ENCODE peak calls at places on chromosome 18, in eight cellular contexts. O is OCI-LY7, B is psoas muscle, T is endodermal cell, Q is GM23338, E is spleen, S is mesenchymal stem cell, Y is right atrium auricular region. H is an unnamed sample.

GRCh38 chr18:50651334-50651733 is 91.4 kb downstream of the MAPK4 start:
- DNase-seq in Q (no peak), T (no peak), Y (no peak), B (no peak), E (no peak), O (no peak), S (no peak), H (no peak)

GRCh38 chr18:33020877-33021276 is 248.1 kb upstream of the KLHL14 start:
- DNase-seq in B (no peak), E (no peak), Y (no peak), T (no peak), O (peak), Q (no peak), S (no peak), H (no peak)

GRCh38 chr18:74476154-74476553 is 19.0 kb upstream of the DIPK1C start:
- DNase-seq in B (no peak), Y (no peak), O (no peak), T (peak), Q (peak), E (no peak), S (peak), H (peak)

GRCh38 chr18:79588131-79588635 is 91.4 kb upstream of the CTDP1 start:
- DNase-seq in S (no peak), T (no peak), Q (no peak), E (peak), Y (no peak), B (no peak), O (no peak), H (no peak)

GRCh38 chr18:79563949-79564348 is 115.7 kb upstream of the CTDP1 start:
- DNase-seq in E (no peak), Q (no peak), O (no peak), T (no peak), Y (no peak), S (no peak), B (no peak), H (no peak)

GRCh38 chr18:58009166-58009565 is 34.9 kb upstream of the NEDD4L start:
- DNase-seq in B (no peak), S (no peak), E (no peak), Q (no peak), Y (no peak), T (no peak), O (no peak), H (no peak)

GRCh38 chr18:12946549-12947354 is 1.1 kb upstream of the SEH1L start:
- DNase-seq in Q (peak), E (no peak), O (peak), Y (peak), T (peak), S (peak), B (peak), H (peak)

GRCh38 chr18:75248426-75249191 is 38.0 kb downstream of the TSHZ1 start:
- DNase-seq in Q (no peak), T (no peak), O (no peak), S (peak), B (no peak), Y (no peak), E (no peak), H (no peak)

GRCh38 chr18:9328776-9329175 is 5.8 kb upstream of the TWSG1 start:
- DNase-seq in O (no peak), Q (no peak), E (no peak), T (no peak), S (no peak), B (no peak), Y (no peak), H (no peak)

GRCh38 chr18:8952174-8952573 is 150.3 kb upstream of the NDUFV2 start:
- DNase-seq in B (no peak), T (no peak), S (no peak), Y (no peak), Q (no peak), O (peak), E (no peak), H (no peak)

GRCh38 chr18:23998018-23998417 is 16.5 kb upstream of the TTC39C start:
- DNase-seq in Q (no peak), E (no peak), T (no peak), O (no peak), Y (no peak), B (no peak), S (no peak), H (no peak)

GRCh38 chr18:75280427-75281280 is 70.1 kb downstream of the TSHZ1 start:
- DNase-seq in T (no peak), Q (no peak), S (no peak), O (no peak), E (no peak), B (no peak), Y (no peak), H (no peak)

DNA sequence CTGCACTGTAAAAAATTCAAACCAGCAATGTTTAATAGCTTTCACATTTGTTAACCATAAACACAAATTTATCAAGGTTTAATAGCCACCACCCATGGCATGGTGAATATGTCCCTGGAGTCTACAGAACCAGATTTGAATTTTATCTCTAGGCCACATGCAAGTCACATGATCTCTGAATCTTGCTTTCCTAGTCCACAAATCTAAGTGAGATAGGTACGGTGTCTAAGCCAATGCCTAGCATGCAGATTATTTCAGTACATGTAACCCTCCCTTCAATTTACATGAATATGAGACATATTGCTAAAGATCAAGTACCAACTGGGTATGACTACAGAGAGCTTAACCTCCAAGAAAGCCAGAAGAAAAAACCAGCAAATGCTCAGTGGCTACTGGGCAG is 10.0 kb downstream of the ZNF24 start:
- DNase-seq in E (no peak), Q (no peak), Y (no peak), B (no peak), S (no peak), O (no peak), T (no peak), H (no peak)
- H3K27ac ChIP-seq in E (no peak), Q (no peak), Y (no peak), B (no peak), S (no peak), O (no peak), T (no peak), H (no peak)

GRCh38 chr18:76496200-76496890 is 1.3 kb upstream of the ZNF516 start:
- DNase-seq in E (peak), Y (peak), S (peak), T (peak), B (peak), Q (peak), O (peak), H (peak)
- H3K4me3 ChIP-seq in E (peak), Y (peak), S (peak), T (peak), B (peak), Q (peak), O (peak), H (peak)

DNA sequence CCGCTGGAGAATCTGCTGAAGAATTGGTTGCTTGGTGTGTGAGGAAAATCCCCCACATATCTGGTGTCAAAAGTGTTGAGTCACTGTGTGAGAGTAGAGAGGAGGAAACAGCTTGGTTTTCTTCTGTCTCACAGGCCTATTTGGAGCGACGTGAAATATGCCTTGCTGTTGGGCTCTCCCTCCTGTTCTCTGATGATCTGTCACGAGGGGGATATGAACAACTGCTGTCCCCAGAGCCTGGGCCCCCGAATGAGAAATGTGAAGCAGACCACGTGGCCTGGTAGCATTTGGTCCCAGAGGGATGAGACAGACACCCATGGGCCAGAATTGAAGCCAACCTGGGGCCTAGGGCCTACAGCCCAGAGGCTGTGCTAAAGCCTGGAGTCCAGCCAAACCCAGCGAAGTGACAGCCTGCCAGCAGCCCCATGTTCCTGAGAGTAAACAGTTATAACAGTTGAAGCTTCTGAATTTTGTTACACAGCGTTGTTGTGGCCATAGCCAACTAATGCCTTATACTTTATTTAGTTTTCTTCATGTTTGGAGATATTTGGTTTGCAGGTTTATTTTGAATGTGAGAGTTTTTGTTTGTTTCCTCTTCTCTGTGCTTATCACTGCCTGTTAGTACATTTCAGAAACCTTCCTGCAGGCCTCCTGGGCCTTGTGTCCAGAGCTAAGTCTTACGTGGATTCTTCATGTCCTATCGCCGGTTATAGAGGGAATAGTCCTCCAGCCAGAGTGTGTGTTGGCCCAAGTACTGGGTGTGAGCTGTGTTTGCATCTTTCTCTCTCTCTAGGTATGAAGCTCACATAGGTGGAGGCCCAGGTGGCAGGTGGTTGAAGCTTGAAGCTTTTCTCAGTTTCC is 18.7 kb upstream of the COLEC12 start:
- DNase-seq in T (peak), Y (no peak), S (peak), B (peak), O (no peak), Q (no peak), E (no peak), H (peak)
- H3K27ac ChIP-seq in T (no peak), Y (peak), S (peak), B (peak), O (no peak), Q (no peak), E (no peak), H (no peak)

GRCh38 chr18:67519582-67519981 is 3.1 kb upstream of the DSEL start:
- DNase-seq in O (no peak), E (no peak), S (peak), T (no peak), B (no peak), Q (no peak), Y (no peak), H (no peak)
- H3K4me3 ChIP-seq in O (no peak), E (no peak), S (peak), T (no peak), B (no peak), Q (no peak), Y (no peak), H (no peak)

H was measured in heart right ventricle.